ENCODE peak calls at places on chromosomes 4 and X, in six cellular contexts. H is HepG2, G is WTC11, I is K562, L is H1, D is GM12878. Z is an unnamed sample.

GRCh38 chr4:94934201-94934600 is 176.4 kb downstream of the BMPR1B start:
- DNase-seq in H (no peak), G (no peak), I (no peak), L (no peak), D (no peak), Z (no peak)

GRCh38 chr4:118281611-118282442 is 71.0 kb downstream of the PRSS12 start:
- DNase-seq in H (peak), G (no peak), I (peak), L (no peak), D (no peak), Z (no peak)

GRCh38 chr4:931194-931959 is 739 bp downstream of the GAK start:
- DNase-seq in H (peak), G (no peak), I (peak), L (no peak), D (no peak), Z (no peak)

GRCh38 chr4:76589402-76589801 is 154.4 kb downstream of the SHROOM3 start:
- DNase-seq in H (no peak), G (no peak), I (no peak), L (no peak), D (no peak), Z (peak)

GRCh38 chrX:33183366-33183765 is 28.0 kb downstream of the DMD start:
- DNase-seq in H (no peak), G (no peak), I (no peak), L (no peak), D (no peak), Z (peak)

GRCh38 chrX:12138366-12139313 is at the start of gene FRMPD4:
- DNase-seq in H (no peak), G (peak), I (no peak), L (peak), D (no peak), Z (peak)

GRCh38 chr4:182745268-182745667 is 171.9 kb downstream of the DCTD start:
- DNase-seq in H (no peak), G (no peak), I (no peak), L (no peak), D (no peak), Z (no peak)

GRCh38 chr4:30728291-30728690 is 8.1 kb downstream of the PCDH7 start:
- DNase-seq in H (no peak), G (no peak), I (no peak), L (no peak), D (no peak), Z (no peak)

GRCh38 chr4:185358514-185359433 is 37.0 kb downstream of the LRP2BP start:
- DNase-seq in H (peak), G (no peak), I (peak), L (no peak), D (no peak), Z (no peak)

GRCh38 chr4:126888968-126889367 is 743.8 kb upstream of the INTU start:
- DNase-seq in H (no peak), G (no peak), I (no peak), L (no peak), D (no peak), Z (no peak)

GRCh38 chr4:152357206-152357605 is 178.7 kb downstream of the FBXW7 start:
- DNase-seq in H (no peak), G (no peak), I (no peak), L (no peak), D (no peak), Z (no peak)

GRCh38 chr4:73053974-73054480 is 15.5 kb downstream of the COX18 start:
- DNase-seq in H (no peak), G (no peak), I (no peak), L (no peak), D (no peak), Z (peak)

GRCh38 chr4:126405369-126405982 is 1090.7 kb downstream of the FAT4 start:
- DNase-seq in H (peak), G (no peak), I (no peak), L (no peak), D (no peak), Z (peak)

GRCh38 chrX:38080808-38081207 is 74.5 kb downstream of the SYTL5 start:
- DNase-seq in H (no peak), G (no peak), I (no peak), L (no peak), D (no peak), Z (no peak)

GRCh38 chr4:180150818-180151217 is 2092.4 kb upstream of the TENM3 start:
- DNase-seq in H (no peak), G (no peak), I (no peak), L (no peak), D (no peak), Z (peak)

GRCh38 chrX:15242899-15243555 is 26.9 kb downstream of the ASB9 start:
- DNase-seq in H (peak), G (no peak), I (peak), L (no peak), D (peak), Z (peak)
- TF ChIP-seq CREB1 in H (no peak), G (no peak), I (no peak), L (no peak), D (no peak), Z (no peak)

GRCh38 chr4:7343950-7344349 is 90.8 kb downstream of the PSAPL1 start:
- DNase-seq in H (no peak), G (no peak), I (no peak), L (no peak), D (no peak), Z (no peak)
- TF ChIP-seq CREB1 in H (no peak), G (no peak), I (no peak), L (no peak), D (no peak), Z (no peak)

DNA sequence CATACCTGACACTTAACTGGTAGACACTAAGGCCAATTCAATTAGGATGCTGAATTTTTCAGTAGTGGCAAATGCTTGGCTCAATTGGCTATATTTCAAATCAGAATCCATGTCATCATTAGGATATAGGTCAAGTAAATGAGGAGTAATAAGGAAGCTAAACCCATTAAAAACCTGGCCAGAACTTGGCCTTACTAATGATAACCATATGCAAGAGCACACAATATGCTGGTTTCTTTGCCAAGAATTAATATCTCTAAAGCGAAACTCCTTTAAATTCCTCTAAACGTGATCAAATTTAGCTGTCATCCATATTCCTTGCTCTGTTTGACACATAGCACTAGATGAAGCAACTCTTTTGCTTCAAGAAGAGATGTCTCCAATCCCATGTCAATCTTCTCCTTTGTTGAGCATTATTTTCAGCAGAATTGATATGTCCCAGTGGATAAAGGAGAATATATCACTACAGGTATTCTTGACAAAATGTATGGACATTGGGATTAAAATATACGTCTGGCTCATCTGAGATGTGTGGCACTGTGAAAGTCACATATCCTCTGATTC is 206.1 kb upstream of the ANKRD50 start:
- DNase-seq in H (no peak), G (no peak), I (no peak), L (no peak), D (no peak), Z (no peak)
- TF ChIP-seq CREB1 in H (no peak), G (no peak), I (no peak), L (no peak), D (no peak), Z (no peak)

GRCh38 chr4:48943387-48943786 is 36.8 kb upstream of the OCIAD2 start:
- DNase-seq in H (peak), G (peak), I (no peak), L (no peak), D (no peak), Z (peak)
- TF ChIP-seq CREB1 in H (no peak), G (no peak), I (no peak), L (no peak), D (no peak), Z (no peak)

DNA sequence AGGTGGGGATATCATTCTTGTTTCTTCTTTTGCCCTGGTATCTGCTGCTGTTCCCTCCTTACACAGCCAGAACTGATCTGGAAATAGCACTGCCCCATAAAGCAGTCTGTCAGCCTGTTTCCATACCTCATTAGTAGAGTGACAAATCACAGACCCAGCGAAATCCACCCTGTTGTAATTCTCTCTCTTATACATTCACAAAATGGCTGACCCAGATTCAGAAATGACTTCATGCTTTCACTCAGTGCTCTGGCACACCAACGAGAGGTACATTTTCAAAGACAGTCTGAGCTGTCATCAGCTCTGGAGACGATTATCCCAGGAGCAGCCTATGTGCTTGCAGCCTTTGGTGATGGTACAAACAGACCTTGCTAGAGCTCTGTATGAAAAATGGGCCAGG is 164.6 kb downstream of the AFF2 start:
- DNase-seq in H (no peak), G (no peak), I (no peak), L (no peak), D (no peak), Z (no peak)
- TF ChIP-seq CREB1 in H (no peak), G (no peak), I (no peak), L (no peak), D (no peak), Z (no peak)

GRCh38 chr4:25956260-25956659 is 42.2 kb downstream of the SMIM20 start:
- DNase-seq in H (no peak), G (no peak), I (no peak), L (no peak), D (no peak), Z (no peak)

GRCh38 chr4:25955705-25956104 is 41.7 kb downstream of the SMIM20 start:
- DNase-seq in H (no peak), G (no peak), I (no peak), L (no peak), D (no peak), Z (peak)

GRCh38 chr4:25954293-25954904 is 40.4 kb downstream of the SMIM20 start:
- DNase-seq in H (no peak), G (no peak), I (no peak), L (no peak), D (no peak), Z (no peak)

GRCh38 chr4:25951390-25951952 is 37.5 kb downstream of the SMIM20 start:
- DNase-seq in H (no peak), G (no peak), I (no peak), L (no peak), D (no peak), Z (no peak)

GRCh38 chr4:25953740-25954139 is 39.7 kb downstream of the SMIM20 start:
- DNase-seq in H (peak), G (no peak), I (no peak), L (no peak), D (no peak), Z (no peak)
- TF ChIP-seq CREB1 in H (no peak), G (no peak), I (no peak), L (no peak), D (no peak), Z (no peak)

DNA sequence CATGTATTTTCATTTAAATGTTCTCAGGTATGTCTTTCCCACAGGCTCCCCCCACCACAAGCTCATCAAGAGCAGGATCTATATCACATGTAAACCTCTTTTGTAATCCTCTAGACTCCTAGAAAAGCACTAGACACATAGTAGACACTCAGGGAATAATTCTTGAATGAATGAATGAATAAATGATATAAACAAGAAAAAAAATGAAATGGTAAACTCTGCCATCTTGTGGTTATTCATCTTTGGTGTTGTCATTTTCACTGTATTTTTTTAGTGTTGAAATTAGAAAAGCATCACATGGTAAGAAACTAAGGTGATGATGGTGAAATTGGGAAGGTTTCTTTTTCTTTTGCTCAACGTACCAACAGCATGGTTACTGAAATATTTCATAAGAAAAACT is 34.2 kb upstream of the C1GALT1C1 start:
- DNase-seq in H (peak), G (no peak), I (no peak), L (no peak), D (no peak), Z (peak)
- TF ChIP-seq CREB1 in H (no peak), G (no peak), I (no peak), L (no peak), D (no peak), Z (no peak)